ENCODE peak calls at places on chromosomes 13 and 19, in six cellular contexts. L, O, I, B, Y and J are unnamed samples.

GRCh38 chr19:30815889-30816580 is 443.9 kb downstream of the ZNF536 start:
- DNase-seq in L (no peak), O (no peak), I (no peak), B (no peak), Y (no peak), J (no peak)

GRCh38 chr19:29666634-29667389 is 1.6 kb downstream of the PLEKHF1 start:
- DNase-seq in L (peak), O (no peak), I (peak), B (peak), Y (peak), J (peak)

GRCh38 chr19:31350693-31351211 is 1.5 kb upstream of the TSHZ3 start:
- DNase-seq in L (peak), O (no peak), I (peak), B (no peak), Y (peak), J (peak)

GRCh38 chr19:13350761-13351160 is 155.5 kb downstream of the CACNA1A start:
- DNase-seq in L (no peak), O (no peak), I (no peak), B (no peak), Y (no peak), J (no peak)

GRCh38 chr19:1222394-1222793 is 15.4 kb downstream of the CBARP start:
- DNase-seq in L (no peak), O (no peak), I (no peak), B (no peak), Y (no peak), J (no peak)

GRCh38 chr19:44696939-44697669 is 1.8 kb upstream of the CEACAM16 start:
- DNase-seq in L (no peak), O (peak), I (no peak), B (no peak), Y (no peak), J (no peak)

GRCh38 chr13:104920091-104920490 is 1615.4 kb downstream of the EFNB2 start:
- DNase-seq in L (no peak), O (no peak), I (no peak), B (no peak), Y (no peak), J (no peak)

GRCh38 chr13:95660981-95661581 is 15.9 kb upstream of the DNAJC3 start:
- DNase-seq in L (no peak), O (peak), I (no peak), B (no peak), Y (peak), J (no peak)

GRCh38 chr13:24063281-24063851 is 97.2 kb upstream of the SPATA13 start:
- DNase-seq in L (peak), O (peak), I (no peak), B (no peak), Y (no peak), J (no peak)

GRCh38 chr19:51535535-51535934 is 4.1 kb upstream of the SIGLEC6 start:
- DNase-seq in L (no peak), O (no peak), I (no peak), B (no peak), Y (no peak), J (no peak)

GRCh38 chr13:112248406-112248760 is 127.8 kb upstream of the SPACA7 start:
- DNase-seq in L (no peak), O (no peak), I (no peak), B (no peak), Y (no peak), J (no peak)

GRCh38 chr19:50300814-50301606 is 28.2 kb downstream of the KCNC3 start:
- DNase-seq in L (no peak), O (no peak), I (no peak), B (no peak), Y (peak), J (no peak)

GRCh38 chr19:30719189-30719990 is 347.2 kb downstream of the ZNF536 start:
- DNase-seq in L (peak), O (no peak), I (no peak), B (peak), Y (peak), J (peak)

GRCh38 chr13:76832258-76832988 is 53.8 kb downstream of the KCTD12 start:
- DNase-seq in L (no peak), O (no peak), I (no peak), B (no peak), Y (no peak), J (no peak)

GRCh38 chr19:46067691-46068090 is 26.9 kb upstream of the IGFL4 start:
- DNase-seq in L (no peak), O (no peak), I (no peak), B (no peak), Y (no peak), J (no peak)

GRCh38 chr19:18156841-18157464 is 4.0 kb downstream of the PIK3R2 start:
- DNase-seq in L (no peak), O (no peak), I (peak), B (peak), Y (peak), J (peak)

GRCh38 chr13:74930402-74931165 is 551.4 kb downstream of the TBC1D4 start:
- DNase-seq in L (no peak), O (no peak), I (no peak), B (no peak), Y (peak), J (no peak)

GRCh38 chr19:40716031-40716654 is 543 bp downstream of the COQ8B start:
- DNase-seq in L (no peak), O (no peak), I (no peak), B (no peak), Y (peak), J (no peak)

GRCh38 chr13:37995052-37995451 is 125.5 kb upstream of the TRPC4 start:
- DNase-seq in L (no peak), O (no peak), I (no peak), B (no peak), Y (peak), J (no peak)

GRCh38 chr13:102847272-102848234 is 1.7 kb downstream of the ERCC5 start:
- DNase-seq in L (no peak), O (peak), I (no peak), B (no peak), Y (peak), J (no peak)